ENCODE peak calls at places on chromosome 14, in six cellular contexts. F, L, B, J, E and K are unnamed samples. For H3K36me3 and H3K4me1, the result is how much of the 10 kb centered on the place peaks cover.

GRCh38 chr14:64279719-64280668 is 14.2 kb downstream of the ESR2 start:
- DNase-seq in B (no peak), J (no peak), L (no peak), F (no peak), E (no peak), K (no peak)

GRCh38 chr14:104665663-104666522 is 23.5 kb upstream of the INF2 start:
- DNase-seq in J (no peak), L (no peak), F (peak), B (no peak), E (no peak), K (no peak)

GRCh38 chr14:72679591-72680151 is 214.2 kb downstream of the DPF3 start:
- DNase-seq in B (no peak), E (no peak), L (no peak), F (peak), J (no peak), K (no peak)

GRCh38 chr14:32761381-32761968 is 177.2 kb upstream of the NPAS3 start:
- DNase-seq in J (no peak), E (peak), F (peak), L (no peak), B (no peak), K (no peak)

GRCh38 chr14:21880918-21881317 is 207.3 kb upstream of the OR4E1 start:
- DNase-seq in E (no peak), B (no peak), J (no peak), L (no peak), F (no peak), K (no peak)

GRCh38 chr14:105857816-105858675 is 331.7 kb downstream of the TMEM121 start:
- DNase-seq in L (no peak), B (no peak), E (no peak), F (no peak), J (peak), K (no peak)

GRCh38 chr14:59301354-59301753 is 112.9 kb downstream of the DAAM1 start:
- DNase-seq in J (no peak), L (no peak), F (no peak), E (no peak), B (no peak), K (no peak)

GRCh38 chr14:63039800-63040380 is 5.4 kb downstream of the KCNH5 start:
- DNase-seq in E (peak), L (no peak), F (peak), B (no peak), J (no peak), K (no peak)

GRCh38 chr14:83260751-83261150 is 1727.1 kb upstream of the SEL1L start:
- DNase-seq in J (no peak), B (no peak), F (no peak), E (no peak), L (no peak), K (no peak)

DNA sequence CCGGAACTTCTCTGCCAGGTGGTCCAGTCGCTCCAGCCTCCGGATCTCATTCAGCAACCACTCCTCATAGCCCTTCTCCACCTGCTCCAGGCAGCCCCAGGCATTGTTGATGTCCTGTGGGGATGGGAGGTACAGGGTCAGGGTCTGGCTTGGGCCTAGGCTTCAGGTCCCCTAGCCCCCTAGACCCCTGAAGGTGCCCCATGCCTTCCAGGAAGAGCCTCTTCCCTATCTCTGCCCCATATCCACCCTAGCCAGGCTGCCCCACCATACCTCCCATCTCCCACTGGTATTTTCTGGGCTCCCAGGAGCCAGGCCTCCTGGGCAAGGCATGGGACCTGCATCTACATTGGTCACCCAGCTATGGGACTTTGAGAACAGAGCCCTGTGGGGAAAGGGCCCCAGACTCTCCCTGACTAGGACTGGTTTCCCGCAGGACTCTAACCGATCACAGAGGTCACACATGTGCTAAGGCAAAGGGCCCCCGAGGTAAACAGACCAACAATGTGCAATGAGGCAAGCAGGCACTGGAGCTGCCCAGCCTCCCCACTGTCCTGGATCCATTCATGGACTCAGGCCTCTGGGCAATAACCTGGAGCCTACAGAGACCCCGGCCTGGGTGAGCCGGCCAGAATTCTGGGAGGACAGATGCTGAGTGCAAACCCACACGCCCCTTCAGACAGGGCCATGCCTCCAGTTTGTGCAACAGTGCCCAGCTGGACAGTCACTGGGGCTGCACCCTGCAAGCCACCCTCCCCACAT is 88.8 kb downstream of the ACTN1 start:
- DNase-seq in L (no peak), E (no peak), J (no peak), B (no peak), F (no peak), K (no peak)
- H3K36me3 ChIP-seq in L (under half), E (half or more), J (under half), B (half or more), F (under half), K (half or more)

GRCh38 chr14:90759370-90760054 is 56.7 kb downstream of the TTC7B start:
- DNase-seq in J (no peak), F (no peak), E (no peak), L (no peak), B (no peak), K (no peak)
- H3K4me3 ChIP-seq in J (no peak), F (no peak), E (peak), L (no peak), B (no peak), K (no peak)

DNA sequence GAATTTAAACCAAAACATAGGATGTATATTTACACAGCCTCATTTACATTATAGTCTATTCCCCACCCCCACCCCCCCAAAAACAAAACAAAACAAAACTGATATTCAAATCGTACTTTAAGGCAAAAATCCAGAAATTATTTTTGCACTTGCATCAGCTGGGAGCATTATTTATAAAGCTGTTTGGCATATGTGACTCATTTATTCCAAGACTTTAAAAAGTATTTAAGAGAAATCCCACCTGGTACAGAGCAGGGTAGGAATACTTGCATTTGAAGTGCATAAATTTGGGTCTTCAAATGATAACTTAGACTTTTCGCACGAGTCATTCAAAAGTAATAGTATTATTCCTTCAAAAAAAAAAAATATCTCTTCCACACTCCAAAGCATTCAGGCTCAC is 1.1 kb downstream of the KLHL28 start:
- DNase-seq in B (no peak), F (no peak), L (no peak), J (no peak), E (peak), K (no peak)
- H3K4me1 ChIP-seq in B (under half), F (under half), L (half or more), J (under half), E (under half), K (half or more)

DNA sequence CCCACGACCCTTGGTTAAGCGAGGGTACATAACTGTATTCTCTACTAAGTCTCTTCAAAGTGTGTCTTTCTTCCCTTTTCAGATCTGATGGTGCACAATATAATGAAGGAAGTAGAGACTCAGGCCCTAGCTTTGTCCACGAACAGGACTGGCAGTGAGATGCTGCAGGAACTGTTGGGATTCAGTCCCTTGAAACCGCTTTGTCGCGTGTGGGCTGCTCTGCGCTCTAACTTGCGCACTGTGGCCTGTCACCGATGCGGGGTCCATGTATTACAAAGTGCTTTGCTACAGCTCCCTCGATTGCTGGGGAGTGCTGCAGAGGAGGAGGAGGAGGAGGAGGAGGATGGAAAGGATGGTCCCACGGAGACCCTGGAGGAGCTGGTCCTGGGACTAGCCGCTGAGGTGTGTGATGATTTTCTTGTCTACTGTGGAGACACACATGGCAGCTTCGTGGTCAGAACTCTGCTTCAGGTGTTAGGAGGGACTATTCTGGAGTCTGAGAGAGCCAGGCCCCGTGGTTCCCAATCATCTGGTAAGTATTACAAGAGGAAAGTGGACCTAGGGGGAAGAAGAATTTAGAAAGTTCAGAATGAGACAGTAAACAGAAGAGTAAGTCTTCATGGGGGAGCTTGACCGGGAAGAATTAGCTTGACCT is 803 bp downstream of the NOP9 start:
- DNase-seq in F (no peak), L (no peak), J (no peak), E (no peak), B (no peak), K (no peak)
- H3K36me3 ChIP-seq in F (under half), L (under half), J (under half), E (under half), B (under half), K (under half)